ENCODE peak calls at places on chromosomes 12 and 14, in five cellular contexts. Y is prostate gland, Z is lower leg skin, H is gastrocnemius medialis, K is tibial nerve. M is an unnamed sample.

GRCh38 chr14:36942522-36943245 is 229.7 kb downstream of the SLC25A21 start:
- DNase-seq in K (no peak), Z (no peak), H (no peak), Y (no peak), M (no peak)

GRCh38 chr12:67816269-67816668 is 167.7 kb downstream of the DYRK2 start:
- DNase-seq in H (no peak), Y (no peak), Z (no peak), K (no peak), M (no peak)

GRCh38 chr12:94963649-94964048 is 39.8 kb downstream of the NDUFA12 start:
- DNase-seq in Y (no peak), H (no peak), Z (no peak), K (no peak), M (no peak)

GRCh38 chr14:75127903-75128595 is 1.2 kb upstream of the NEK9 start:
- DNase-seq in Z (no peak), H (no peak), K (no peak), Y (no peak), M (no peak)

GRCh38 chr12:64452559-64453329 is 824 bp downstream of the TBK1 start:
- DNase-seq in K (peak; percentile 12), H (no peak), Z (peak; percentile 37), Y (peak; percentile 62), M (peak; percentile 29)

GRCh38 chr12:4978737-4979136 is 64.9 kb upstream of the KCNA5 start:
- DNase-seq in H (no peak), Z (no peak), Y (no peak), K (no peak), M (no peak)

GRCh38 chr14:98069712-98070133 is 1202.3 kb downstream of the BCL11B start:
- DNase-seq in Y (peak; percentile 44), H (no peak), K (no peak), Z (peak; percentile 29), M (peak; percentile 6)

GRCh38 chr12:55935742-55936151 is 4.8 kb downstream of the DGKA start:
- DNase-seq in Z (no peak), H (no peak), K (no peak), Y (no peak), M (peak; percentile 82)

GRCh38 chr12:122793685-122794106 is 19.3 kb downstream of the CCDC62 start:
- DNase-seq in K (peak; percentile 10), Y (peak; percentile 9), Z (no peak), H (no peak), M (no peak)

GRCh38 chr14:96635850-96636249 is 133.7 kb downstream of the PAPOLA start:
- DNase-seq in K (no peak), Y (no peak), H (no peak), Z (no peak), M (no peak)

GRCh38 chr14:101813171-101813759 is 51.8 kb downstream of the PPP2R5C start:
- DNase-seq in Z (no peak), K (no peak), H (no peak), Y (no peak), M (peak; percentile 56)

GRCh38 chr14:56102901-56103409 is 15.3 kb upstream of the PELI2 start:
- DNase-seq in K (no peak), H (no peak), Z (no peak), Y (no peak), M (no peak)

GRCh38 chr14:60106341-60106740 is 14.6 kb downstream of the PCNX4 start:
- DNase-seq in Z (no peak), K (no peak), Y (no peak), H (peak; percentile 33), M (peak; percentile 27)

GRCh38 chr14:77961853-77962580 is 162.1 kb downstream of the ADCK1 start:
- DNase-seq in K (no peak), Y (no peak), H (no peak), Z (no peak), M (no peak)

GRCh38 chr14:75303415-75303814 is 24.8 kb downstream of the FOS start:
- DNase-seq in Z (peak; percentile 76), K (peak; percentile 75), Y (peak; percentile 73), H (peak; percentile 70), M (peak; percentile 85)

GRCh38 chr12:128829870-128830504 is 6.2 kb upstream of the SLC15A4 start:
- DNase-seq in Y (no peak), K (no peak), H (peak; percentile 64), Z (no peak), M (no peak)

GRCh38 chr12:53746592-53747491 is 4.9 kb downstream of the CISTR start:
- DNase-seq in Y (peak; percentile 91), K (peak; percentile 87), H (peak; percentile 87), Z (peak; percentile 87), M (peak; percentile 95)

GRCh38 chr12:47773858-47774580 is 981 bp downstream of the SLC48A1 start:
- DNase-seq in H (no peak), Z (no peak), Y (no peak), K (no peak), M (no peak)

GRCh38 chr14:64337901-64338615 is 43.9 kb upstream of the ESR2 start:
- DNase-seq in Y (peak; percentile 34), Z (peak; percentile 39), K (peak; percentile 19), H (peak; percentile 20), M (peak; percentile 94)

GRCh38 chr12:51147309-51147708 is 25.6 kb downstream of the TFCP2 start:
- DNase-seq in Z (no peak), Y (no peak), K (no peak), H (no peak), M (no peak)

GRCh38 chr14:77882631-77883030 is 82.7 kb downstream of the ADCK1 start:
- DNase-seq in Z (peak; percentile 35), Y (no peak), H (peak; percentile 21), K (peak; percentile 6), M (no peak)

GRCh38 chr12:90013409-90013808 is 304.8 kb upstream of the ATP2B1 start:
- DNase-seq in Z (no peak), H (no peak), Y (no peak), K (no peak), M (no peak)

GRCh38 chr12:108394196-108394595 is 55.1 kb upstream of the CMKLR1 start:
- DNase-seq in H (peak; percentile 35), K (no peak), Z (no peak), Y (no peak), M (peak; percentile 27)

GRCh38 chr12:57898308-57898970 is 42.9 kb upstream of the ATP23 start:
- DNase-seq in Z (no peak), H (no peak), Y (no peak), K (no peak), M (no peak)

GRCh38 chr14:33280646-33281045 is 342.0 kb downstream of the NPAS3 start:
- DNase-seq in Z (no peak), H (no peak), K (no peak), Y (no peak), M (no peak)

GRCh38 chr12:15216036-15216889 is 5.0 kb downstream of the RERG start:
- DNase-seq in Y (no peak), Z (no peak), K (no peak), H (no peak), M (no peak)

GRCh38 chr14:58299665-58300202 is 1.4 kb downstream of the ARID4A start:
- DNase-seq in Y (peak; percentile 28), Z (peak; percentile 34), K (peak; percentile 22), H (no peak), M (no peak)

GRCh38 chr14:58297762-58298476 is 436 bp upstream of the ARID4A start:
- DNase-seq in K (peak; percentile 96), Z (peak; percentile 99), H (peak; percentile 99), Y (peak; percentile 99), M (peak; percentile 99)

GRCh38 chr14:58298880-58299664 is 717 bp downstream of the ARID4A start:
- DNase-seq in K (no peak), Y (peak; percentile 29), H (no peak), Z (peak; percentile 28), M (peak; percentile 91)

GRCh38 chr14:58297412-58297761 is 968 bp upstream of the ARID4A start:
- DNase-seq in H (no peak), K (peak; percentile 57), Y (no peak), Z (peak; percentile 65), M (peak; percentile 69)

GRCh38 chr14:58298477-58298879 is at the start of gene ARID4A:
- DNase-seq in K (peak; percentile 92), Y (no peak), Z (no peak), H (no peak), M (peak; percentile 90)
- TF ChIP-seq POLR2A in K (peak; percentile 91), Y (peak; percentile 94), Z (no peak), H (peak; percentile 76), M (peak; percentile 93)

GRCh38 chr14:104473244-104473565 is 106.4 kb upstream of the C14orf180 start:
- DNase-seq in K (no peak), H (no peak), Z (no peak), Y (no peak), M (no peak)
- TF ChIP-seq CTCF in K (no peak), H (no peak), Z (no peak), Y (no peak), M (no peak)

GRCh38 chr12:121579981-121580868 is 598 bp downstream of the KDM2B start:
- DNase-seq in Z (peak; percentile 53), K (peak; percentile 67), H (peak; percentile 66), Y (peak; percentile 72), M (peak; percentile 95)

GRCh38 chr12:121579190-121579791 is 1.5 kb downstream of the KDM2B start:
- DNase-seq in Z (no peak), Y (peak; percentile 11), K (peak; percentile 25), H (no peak), M (peak; percentile 89)

GRCh38 chr12:121582583-121583333 is 1.9 kb upstream of the KDM2B start:
- DNase-seq in K (no peak), Y (no peak), H (no peak), Z (no peak), M (no peak)

GRCh38 chr12:121580959-121581680 is at the start of gene KDM2B:
- DNase-seq in H (no peak), Z (peak; percentile 37), Y (peak; percentile 9), K (peak; percentile 37), M (no peak)

GRCh38 chr12:121581681-121582439 is 1.0 kb upstream of the KDM2B start:
- DNase-seq in K (peak; percentile 13), Z (no peak), Y (no peak), H (peak; percentile 71), M (peak; percentile 36)
- TF ChIP-seq POLR2A in K (no peak), Z (no peak), Y (no peak), H (no peak), M (no peak)

DNA sequence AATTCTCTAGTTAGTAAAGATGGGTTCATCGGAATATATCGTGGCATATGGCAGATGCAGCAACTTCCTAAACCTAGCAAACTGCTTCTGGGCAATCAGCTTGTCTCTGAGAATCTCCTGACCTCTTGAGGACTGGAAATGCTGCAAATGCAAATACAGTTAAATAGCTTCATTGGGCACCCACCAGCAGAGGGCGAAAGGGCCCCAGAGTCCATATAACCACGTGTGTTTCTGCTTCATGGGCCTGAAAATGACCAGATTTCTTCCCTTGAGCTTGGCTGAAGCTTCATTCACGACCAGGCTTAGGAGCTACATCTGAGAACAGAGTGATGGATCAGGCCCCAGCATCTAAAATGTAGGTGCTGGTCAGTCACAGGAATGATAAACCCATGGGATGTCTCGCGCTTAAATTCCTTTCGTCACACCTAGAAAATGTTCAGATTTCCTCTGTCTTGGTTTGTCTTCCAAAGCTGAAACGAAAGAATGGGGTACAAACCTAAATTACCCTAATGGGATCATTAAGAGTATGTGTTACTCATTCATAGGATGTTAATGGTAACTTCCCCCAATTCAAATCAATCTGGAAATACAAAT is 1482.5 kb upstream of the TMEM132C start:
- DNase-seq in Z (no peak), H (no peak), Y (no peak), K (no peak), M (peak; percentile 34)
- TF ChIP-seq CTCF in Z (no peak), H (no peak), Y (peak; percentile 30), K (peak; percentile 12), M (no peak)

GRCh38 chr14:68568907-68569545 is 223.8 kb downstream of the ZFP36L1 start:
- DNase-seq in Z (no peak), K (no peak), H (no peak), Y (no peak), M (no peak)
- TF ChIP-seq POLR2A in Z (no peak), K (no peak), H (no peak), Y (no peak), M (no peak)

GRCh38 chr12:120367252-120367923 is 1.6 kb downstream of the MSI1 start:
- DNase-seq in Z (no peak), H (no peak), Y (no peak), K (no peak), M (no peak)
- TF ChIP-seq CTCF in Z (no peak), H (no peak), Y (peak; percentile 19), K (no peak), M (no peak)

M was measured in upper lobe of left lung.